ENCODE peak calls at places on chromosome 6, in four cellular contexts. U is stimulated activated CD4-positive, alpha-beta T cell treated with anti-CD3 and anti-CD28 coated beads, Interleukin-12 subunit alpha, Interleukin-12 subunit beta, amount 100 ng/mL, for 48 hours; Y is activated CD4-positive, alpha-beta T cell treated with anti-CD3 and anti-CD28 coated beads for 24 hours; G is amygdala. N is an unnamed sample.

GRCh38 chr6:52994789-52995078 is 350 bp downstream of the GSTA4 start:
- DNase-seq in U (no peak), Y (no peak), G (peak; percentile 71), N (no peak)

GRCh38 chr6:103838457-103838856 is 1021.3 kb downstream of the HACE1 start:
- DNase-seq in U (no peak), Y (no peak), G (no peak), N (no peak)

GRCh38 chr6:93021235-93021909 is 398.0 kb downstream of the EPHA7 start:
- DNase-seq in U (no peak), Y (no peak), G (no peak), N (no peak)

GRCh38 chr6:90156861-90157260 is 139.8 kb downstream of the BACH2 start:
- DNase-seq in U (no peak), Y (no peak), G (no peak), N (no peak)

GRCh38 chr6:141483561-141484061 is 649.1 kb upstream of the GJE1 start:
- DNase-seq in U (peak; percentile 25), Y (peak; percentile 25), G (no peak), N (peak; percentile 10)

GRCh38 chr6:30742316-30743098 is at the start of gene FLOT1:
- DNase-seq in U (peak; percentile 97), Y (peak; percentile 86), G (peak; percentile 67), N (peak; percentile 88)

GRCh38 chr6:131780600-131780999 is 27.2 kb upstream of the ENPP1 start:
- DNase-seq in U (no peak), Y (no peak), G (no peak), N (no peak)

GRCh38 chr6:55528624-55529023 is 50.4 kb downstream of the HMGCLL1 start:
- DNase-seq in U (no peak), Y (no peak), G (no peak), N (no peak)

GRCh38 chr6:156748504-156748903 is 28.7 kb upstream of the ARID1B start:
- DNase-seq in U (no peak), Y (no peak), G (no peak), N (no peak)

N was measured in stimulated activated CD8-positive, alpha-beta memory T cell treated with anti-CD3 and anti-CD28 coated beads, Interleukin-7, amount 100 ng/mL, for 1 hour.